ENCODE peak calls at places on chromosomes 2 and 18, in five cellular contexts. One of them, this sample, is unnamed.

GRCh38 chr2:38602732-38603401 is at the start of gene HNRNPLL:
- DNase-seq in prostate gland: peak; percentile 97
- DNase-seq in astrocyte: peak; percentile 95
- DNase-seq in GM12864: peak; percentile 70
- DNase-seq in NT2/D1: peak; percentile 98
- DNase-seq in this sample: peak; percentile 67

GRCh38 chr2:215022418-215022817 is 116.0 kb downstream of the ABCA12 start:
- DNase-seq in astrocyte: peak; percentile 80
- DNase-seq in NT2/D1: peak; percentile 13
- DNase-seq in GM12864: no peak
- DNase-seq in prostate gland: no peak
- DNase-seq in this sample: no peak

GRCh38 chr2:43027496-43027895 is 198.9 kb downstream of the ZFP36L2 start:
- DNase-seq in astrocyte: no peak
- DNase-seq in GM12864: no peak
- DNase-seq in prostate gland: no peak
- DNase-seq in NT2/D1: no peak
- DNase-seq in this sample: no peak

GRCh38 chr2:233210843-233211600 is 40.5 kb upstream of the ATG16L1 start:
- DNase-seq in prostate gland: peak; percentile 74
- DNase-seq in GM12864: no peak
- DNase-seq in astrocyte: peak; percentile 88
- DNase-seq in NT2/D1: no peak
- DNase-seq in this sample: no peak

GRCh38 chr2:231483398-231484329 is 19.4 kb upstream of the NCL start:
- DNase-seq in astrocyte: no peak
- DNase-seq in NT2/D1: no peak
- DNase-seq in GM12864: no peak
- DNase-seq in prostate gland: no peak
- DNase-seq in this sample: no peak

GRCh38 chr2:236164201-236164982 is 3.8 kb downstream of the GBX2 start:
- DNase-seq in NT2/D1: no peak
- DNase-seq in astrocyte: no peak
- DNase-seq in GM12864: no peak
- DNase-seq in prostate gland: no peak
- DNase-seq in this sample: no peak

GRCh38 chr18:79934311-79935097 is 16.9 kb downstream of the SLC66A2 start:
- DNase-seq in astrocyte: no peak
- DNase-seq in GM12864: no peak
- DNase-seq in NT2/D1: no peak
- DNase-seq in prostate gland: no peak
- DNase-seq in this sample: no peak

GRCh38 chr2:18829976-18830375 is 240.6 kb upstream of the NT5C1B start:
- DNase-seq in astrocyte: peak; percentile 64
- DNase-seq in GM12864: no peak
- DNase-seq in prostate gland: no peak
- DNase-seq in NT2/D1: no peak
- DNase-seq in this sample: no peak

GRCh38 chr2:9972621-9973445 is 21.3 kb downstream of the GRHL1 start:
- DNase-seq in prostate gland: no peak
- DNase-seq in GM12864: no peak
- DNase-seq in NT2/D1: no peak
- DNase-seq in astrocyte: peak; percentile 76
- DNase-seq in this sample: peak; percentile 80

GRCh38 chr18:8828300-8828699 is 122.9 kb downstream of the MTCL1 start:
- DNase-seq in NT2/D1: no peak
- DNase-seq in prostate gland: no peak
- DNase-seq in astrocyte: no peak
- DNase-seq in GM12864: no peak
- DNase-seq in this sample: no peak

GRCh38 chr2:55090702-55091101 is 40.5 kb upstream of the RTN4 start:
- DNase-seq in NT2/D1: no peak
- DNase-seq in GM12864: no peak
- DNase-seq in prostate gland: no peak
- DNase-seq in astrocyte: no peak
- DNase-seq in this sample: no peak

GRCh38 chr2:107543793-107544192 is 282.9 kb upstream of the RGPD4 start:
- DNase-seq in NT2/D1: no peak
- DNase-seq in GM12864: no peak
- DNase-seq in astrocyte: no peak
- DNase-seq in prostate gland: no peak
- DNase-seq in this sample: no peak

GRCh38 chr2:107545851-107546250 is 280.8 kb upstream of the RGPD4 start:
- DNase-seq in prostate gland: no peak
- DNase-seq in NT2/D1: no peak
- DNase-seq in GM12864: no peak
- DNase-seq in astrocyte: no peak
- DNase-seq in this sample: no peak

GRCh38 chr2:107545066-107545465 is 281.6 kb upstream of the RGPD4 start:
- DNase-seq in prostate gland: no peak
- DNase-seq in GM12864: no peak
- DNase-seq in astrocyte: no peak
- DNase-seq in NT2/D1: no peak
- DNase-seq in this sample: no peak

GRCh38 chr2:107542314-107542740 is 284.4 kb upstream of the RGPD4 start:
- DNase-seq in GM12864: no peak
- DNase-seq in astrocyte: no peak
- DNase-seq in NT2/D1: no peak
- DNase-seq in prostate gland: no peak
- DNase-seq in this sample: no peak
- H3K4me3 ChIP-seq in GM12864: no peak overlapping the region
- H3K4me3 ChIP-seq in astrocyte: no peak overlapping the region
- H3K4me3 ChIP-seq in NT2/D1: no peak overlapping the region
- H3K4me3 ChIP-seq in prostate gland: no peak overlapping the region
- H3K4me3 ChIP-seq in this sample: no peak overlapping the region

GRCh38 chr18:76529433-76529811 is 34.4 kb upstream of the ZNF516 start:
- DNase-seq in GM12864: no peak
- DNase-seq in NT2/D1: no peak
- DNase-seq in astrocyte: no peak
- DNase-seq in prostate gland: no peak
- DNase-seq in this sample: no peak
- H3K4me3 ChIP-seq in GM12864: no peak overlapping the region
- H3K4me3 ChIP-seq in NT2/D1: no peak overlapping the region
- H3K4me3 ChIP-seq in astrocyte: no peak overlapping the region
- H3K4me3 ChIP-seq in prostate gland: no peak overlapping the region
- H3K4me3 ChIP-seq in this sample: no peak overlapping the region

DNA sequence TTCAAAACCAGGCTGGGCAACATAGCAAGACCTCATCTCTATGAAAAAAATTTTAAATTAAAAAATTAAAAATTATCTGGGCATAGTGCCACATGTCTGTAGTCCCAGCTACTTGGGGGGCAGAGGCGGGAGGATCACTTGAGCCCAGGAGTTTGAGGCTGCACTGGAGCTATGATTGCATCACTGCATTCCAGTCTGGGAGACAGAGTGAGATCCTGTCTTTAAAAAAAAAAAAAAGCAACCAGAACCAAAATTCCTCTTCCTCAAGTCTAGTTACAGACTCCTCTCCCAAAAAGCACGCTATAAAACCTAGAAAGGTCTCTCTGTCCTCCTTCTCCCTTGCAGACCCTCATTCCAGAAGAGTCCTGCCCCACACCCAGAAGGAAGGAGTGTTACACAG is 23.9 kb downstream of the TNFAIP6 start:
- DNase-seq in astrocyte: peak; percentile 61
- DNase-seq in GM12864: no peak
- DNase-seq in NT2/D1: no peak
- DNase-seq in prostate gland: no peak
- DNase-seq in this sample: no peak
- H3K4me3 ChIP-seq in astrocyte: no peak overlapping the region
- H3K4me3 ChIP-seq in GM12864: no peak overlapping the region
- H3K4me3 ChIP-seq in NT2/D1: no peak overlapping the region
- H3K4me3 ChIP-seq in prostate gland: no peak overlapping the region
- H3K4me3 ChIP-seq in this sample: no peak overlapping the region

GRCh38 chr2:144389930-144390311 is 130.0 kb downstream of the ZEB2 start:
- DNase-seq in NT2/D1: no peak
- DNase-seq in GM12864: no peak
- DNase-seq in prostate gland: no peak
- DNase-seq in astrocyte: no peak
- DNase-seq in this sample: no peak

GRCh38 chr2:144390424-144391020 is 129.4 kb downstream of the ZEB2 start:
- DNase-seq in NT2/D1: no peak
- DNase-seq in prostate gland: no peak
- DNase-seq in astrocyte: peak; percentile 81
- DNase-seq in GM12864: no peak
- DNase-seq in this sample: no peak

GRCh38 chr2:144383571-144383970 is 136.3 kb downstream of the ZEB2 start:
- DNase-seq in astrocyte: no peak
- DNase-seq in prostate gland: no peak
- DNase-seq in NT2/D1: no peak
- DNase-seq in GM12864: no peak
- DNase-seq in this sample: no peak

DNA sequence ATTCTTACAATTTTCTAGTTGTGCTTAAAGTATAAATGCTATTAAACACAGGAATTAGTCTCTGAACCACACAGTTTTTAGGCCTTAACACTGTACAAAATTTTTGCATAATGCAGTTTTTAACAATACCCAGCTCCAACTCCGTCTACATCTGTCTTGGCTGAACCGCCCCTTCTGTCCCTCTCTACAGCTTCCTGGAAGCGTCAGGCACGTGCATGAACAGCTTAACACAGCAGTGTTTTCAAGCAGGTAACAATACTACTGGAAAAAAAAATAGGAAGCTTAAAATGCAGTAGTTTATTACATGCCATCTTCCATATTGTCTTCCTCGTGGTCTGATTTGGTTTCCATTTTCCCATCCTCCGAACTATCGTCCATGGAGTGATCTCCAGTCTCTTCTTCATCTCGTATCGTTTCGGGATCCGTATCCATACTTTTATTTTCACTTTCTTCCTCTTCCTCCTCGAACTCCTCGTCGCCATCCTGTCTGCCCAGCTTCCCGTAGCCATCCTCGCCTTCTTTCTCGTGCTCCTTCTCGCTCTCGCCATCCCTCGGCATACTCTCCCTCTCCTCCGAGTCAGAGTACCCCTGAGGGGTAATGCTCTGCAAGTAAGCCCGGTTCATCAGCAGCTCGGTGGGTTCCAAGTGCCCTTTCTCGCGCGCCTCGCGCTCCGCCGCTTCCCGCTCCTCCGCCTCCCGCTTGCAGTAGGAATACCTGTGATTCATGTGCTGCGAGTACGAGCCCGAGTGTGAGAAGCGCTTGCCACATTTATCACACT is 130.6 kb downstream of the ZEB2 start:
- DNase-seq in astrocyte: no peak
- DNase-seq in prostate gland: no peak
- DNase-seq in GM12864: no peak
- DNase-seq in NT2/D1: no peak
- DNase-seq in this sample: no peak
- H3K4me3 ChIP-seq in astrocyte: no peak overlapping the region
- H3K4me3 ChIP-seq in prostate gland: peak overlapping the region; percentile 44
- H3K4me3 ChIP-seq in GM12864: no peak overlapping the region
- H3K4me3 ChIP-seq in NT2/D1: no peak overlapping the region
- H3K4me3 ChIP-seq in this sample: no peak overlapping the region

GRCh38 chr2:161245237-161245505 is 63.1 kb upstream of the PSMD14 start:
- DNase-seq in GM12864: no peak
- DNase-seq in prostate gland: no peak
- DNase-seq in astrocyte: no peak
- DNase-seq in NT2/D1: no peak
- DNase-seq in this sample: no peak
- H3K4me3 ChIP-seq in GM12864: peak overlapping the region; percentile 57
- H3K4me3 ChIP-seq in prostate gland: no peak overlapping the region
- H3K4me3 ChIP-seq in astrocyte: no peak overlapping the region
- H3K4me3 ChIP-seq in NT2/D1: peak overlapping the region; percentile 50
- H3K4me3 ChIP-seq in this sample: no peak overlapping the region

DNA sequence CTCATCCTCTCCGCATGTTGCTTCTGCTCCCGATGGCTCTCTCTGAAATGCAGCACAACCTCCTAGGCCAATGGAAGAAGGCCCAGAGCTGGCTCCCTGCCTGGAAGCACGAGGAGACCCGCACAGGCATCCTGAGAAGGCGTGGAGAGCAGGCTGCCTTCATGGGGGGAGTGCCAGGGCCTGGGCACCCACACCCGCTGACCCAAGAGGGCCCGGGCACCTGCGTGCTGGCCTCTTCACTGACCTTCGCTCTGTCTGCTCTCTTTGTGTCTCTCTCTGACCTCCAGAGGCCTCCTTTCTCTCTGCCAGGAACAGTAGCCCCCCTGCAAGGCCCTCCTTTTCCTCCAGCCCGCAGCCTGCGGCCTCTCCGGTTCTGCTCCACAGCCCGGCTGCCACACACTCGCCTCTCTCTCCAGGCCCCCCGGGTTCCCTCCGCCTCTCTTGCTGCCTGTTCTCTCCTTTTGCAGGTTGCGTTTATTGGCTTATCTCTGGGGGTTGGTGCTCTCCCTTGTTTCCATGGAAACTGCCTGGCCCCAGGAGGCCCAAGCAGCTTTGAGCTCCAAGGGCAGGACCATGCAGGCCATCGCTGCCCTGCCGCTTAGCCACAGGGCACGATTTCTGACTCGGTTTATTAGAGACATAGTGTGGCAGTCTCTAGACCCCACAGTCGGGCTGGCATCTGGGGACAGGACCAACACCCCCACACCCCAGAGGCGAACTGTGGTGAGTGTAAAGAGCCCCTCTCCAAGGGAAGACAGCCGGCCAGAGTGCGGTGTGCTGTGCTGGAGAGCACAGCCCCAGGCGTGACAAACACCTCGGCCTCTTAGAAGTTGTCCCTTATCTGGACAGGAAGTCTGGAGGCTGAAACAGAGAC is 1.7 kb downstream of the MZT2B start:
- DNase-seq in astrocyte: peak; percentile 26
- DNase-seq in prostate gland: no peak
- DNase-seq in NT2/D1: no peak
- DNase-seq in GM12864: no peak
- DNase-seq in this sample: no peak
- H3K4me3 ChIP-seq in astrocyte: peak overlapping the region; percentile 67
- H3K4me3 ChIP-seq in prostate gland: no peak overlapping the region
- H3K4me3 ChIP-seq in NT2/D1: no peak overlapping the region
- H3K4me3 ChIP-seq in GM12864: peak overlapping the region; percentile 91
- H3K4me3 ChIP-seq in this sample: peak overlapping the region; percentile 78

DNA sequence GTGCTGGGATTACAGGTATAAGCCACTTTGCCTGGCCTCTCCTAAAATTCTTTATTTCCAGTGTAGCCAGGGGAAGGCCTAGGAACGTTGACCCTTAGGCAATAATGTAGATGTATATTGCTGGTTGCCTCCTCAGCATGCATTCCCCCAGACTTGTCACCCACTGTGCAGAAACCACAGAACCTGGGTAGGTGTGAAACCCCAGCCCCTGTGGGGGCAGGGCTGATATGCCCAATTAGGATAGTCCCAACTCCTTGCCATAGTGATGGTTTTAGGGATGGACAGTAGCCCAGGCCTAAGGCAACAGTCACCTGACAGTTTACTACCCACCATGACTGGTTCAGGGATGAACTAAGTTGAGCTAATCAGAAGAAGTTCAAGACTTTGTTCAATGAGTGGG is 57.7 kb downstream of the TMEM247 start:
- DNase-seq in astrocyte: no peak
- DNase-seq in GM12864: no peak
- DNase-seq in NT2/D1: no peak
- DNase-seq in prostate gland: no peak
- DNase-seq in this sample: no peak
- H3K4me3 ChIP-seq in astrocyte: no peak overlapping the region
- H3K4me3 ChIP-seq in GM12864: no peak overlapping the region
- H3K4me3 ChIP-seq in NT2/D1: no peak overlapping the region
- H3K4me3 ChIP-seq in prostate gland: no peak overlapping the region
- H3K4me3 ChIP-seq in this sample: no peak overlapping the region

GRCh38 chr18:48324651-48325050 is 84.5 kb downstream of the ZBTB7C start:
- DNase-seq in prostate gland: peak; percentile 52
- DNase-seq in astrocyte: no peak
- DNase-seq in NT2/D1: no peak
- DNase-seq in GM12864: no peak
- DNase-seq in this sample: no peak
- H3K4me3 ChIP-seq in prostate gland: no peak overlapping the region
- H3K4me3 ChIP-seq in astrocyte: no peak overlapping the region
- H3K4me3 ChIP-seq in NT2/D1: no peak overlapping the region
- H3K4me3 ChIP-seq in GM12864: no peak overlapping the region
- H3K4me3 ChIP-seq in this sample: no peak overlapping the region

This sample was measured in LNCaP clone FGC.